ENCODE peak calls at places on chromosomes 1 and 21, in ten cellular contexts. J, O, Z, E, K, C, G, V, W and U are unnamed samples.

GRCh38 chr1:4602536-4603316 is 51.7 kb upstream of the AJAP1 start:
- DNase-seq in J (no peak), O (no peak), Z (no peak), E (no peak), K (no peak), C (no peak), G (no peak), V (no peak), W (no peak), U (no peak)

GRCh38 chr21:46229133-46229922 is 754 bp upstream of the LSS start:
- DNase-seq in J (peak), O (no peak), Z (no peak), E (no peak), K (no peak), C (no peak), G (peak), V (peak), W (peak), U (peak)

GRCh38 chr1:35264861-35265260 is 3.6 kb upstream of the ZMYM4 start:
- DNase-seq in J (no peak), O (peak), Z (peak), E (peak), K (no peak), C (no peak), G (peak), V (peak), W (no peak), U (no peak)

GRCh38 chr1:145960468-145961108 is 2.8 kb upstream of the LIX1L start:
- DNase-seq in J (peak), O (peak), Z (peak), E (peak), K (no peak), C (no peak), G (peak), V (peak), W (peak), U (peak)

GRCh38 chr21:39556176-39556575 is 56.6 kb upstream of the B3GALT5 start:
- DNase-seq in J (peak), O (no peak), Z (no peak), E (peak), K (no peak), C (no peak), G (peak), V (no peak), W (peak), U (no peak)

GRCh38 chr1:2530501-2531361 is 668 bp upstream of the HES5 start:
- DNase-seq in J (peak), O (no peak), Z (no peak), E (no peak), K (no peak), C (no peak), G (no peak), V (no peak), W (peak), U (no peak)

GRCh38 chr1:30675761-30676160 is 47.6 kb downstream of the MATN1 start:
- DNase-seq in J (no peak), O (peak), Z (no peak), E (no peak), K (no peak), C (no peak), G (no peak), V (no peak), W (no peak), U (no peak)

GRCh38 chr1:30286984-30287839 is 436.2 kb downstream of the MATN1 start:
- DNase-seq in J (peak), O (no peak), Z (no peak), E (no peak), K (no peak), C (no peak), G (no peak), V (no peak), W (no peak), U (no peak)

GRCh38 chr1:2315711-2316450 is 75.5 kb downstream of the MORN1 start:
- DNase-seq in J (no peak), O (no peak), Z (no peak), E (no peak), K (no peak), C (no peak), G (no peak), V (no peak), W (no peak), U (no peak)

GRCh38 chr1:24327886-24328285 is 8.7 kb downstream of the GRHL3 start:
- DNase-seq in J (no peak), O (no peak), Z (peak), E (no peak), K (no peak), C (no peak), G (no peak), V (no peak), W (no peak), U (no peak)

GRCh38 chr1:224182057-224182865 is 779 bp upstream of the DEGS1 start:
- DNase-seq in J (peak), O (no peak), Z (no peak), E (no peak), K (peak), C (peak), G (no peak), V (no peak), W (peak), U (no peak)

GRCh38 chr1:205602118-205602517 is 29.7 kb downstream of the ELK4 start:
- DNase-seq in J (no peak), O (no peak), Z (no peak), E (no peak), K (no peak), C (no peak), G (no peak), V (no peak), W (no peak), U (no peak)

GRCh38 chr1:5333326-5333725 is 658.9 kb downstream of the NPHP4 start:
- DNase-seq in J (no peak), O (no peak), Z (no peak), E (no peak), K (no peak), C (no peak), G (no peak), V (no peak), W (no peak), U (no peak)

GRCh38 chr1:24253569-24253968 is 65.6 kb upstream of the GRHL3 start:
- DNase-seq in J (no peak), O (no peak), Z (no peak), E (peak), K (no peak), C (no peak), G (peak), V (no peak), W (no peak), U (no peak)

GRCh38 chr1:190169311-190170067 is 308.2 kb downstream of the BRINP3 start:
- DNase-seq in J (no peak), O (peak), Z (peak), E (no peak), K (no peak), C (no peak), G (peak), V (no peak), W (no peak), U (no peak)

GRCh38 chr1:109482796-109483638 is 688 bp upstream of the ATXN7L2 start:
- DNase-seq in J (peak), O (no peak), Z (no peak), E (no peak), K (no peak), C (no peak), G (peak), V (peak), W (peak), U (peak)

GRCh38 chr1:44267438-44267837 is 54.2 kb downstream of the DMAP1 start:
- DNase-seq in J (no peak), O (no peak), Z (no peak), E (no peak), K (no peak), C (no peak), G (no peak), V (no peak), W (no peak), U (no peak)

GRCh38 chr1:155858805-155859233 is 548 bp upstream of the SYT11 start:
- DNase-seq in J (no peak), O (peak), Z (peak), E (no peak), K (no peak), C (peak), G (no peak), V (no peak), W (no peak), U (no peak)

GRCh38 chr1:219542828-219543518 is 69.9 kb downstream of the ZC3H11B start:
- DNase-seq in J (no peak), O (peak), Z (peak), E (no peak), K (no peak), C (no peak), G (no peak), V (no peak), W (no peak), U (no peak)

GRCh38 chr1:206116191-206116872 is 856 bp downstream of the AVPR1B start:
- DNase-seq in J (peak), O (no peak), Z (no peak), E (peak), K (no peak), C (no peak), G (peak), V (no peak), W (no peak), U (no peak)

GRCh38 chr1:24007079-24007478 is 27.0 kb upstream of the SRSF10 start:
- DNase-seq in J (no peak), O (no peak), Z (no peak), E (no peak), K (no peak), C (no peak), G (no peak), V (no peak), W (no peak), U (no peak)

GRCh38 chr1:160685266-160685665 is 26.4 kb downstream of the CD48 start:
- DNase-seq in J (no peak), O (peak), Z (no peak), E (no peak), K (no peak), C (no peak), G (no peak), V (no peak), W (no peak), U (no peak)

GRCh38 chr1:168867941-168868634 is 139.1 kb upstream of the DPT start:
- DNase-seq in J (no peak), O (no peak), Z (no peak), E (no peak), K (no peak), C (no peak), G (no peak), V (peak), W (no peak), U (no peak)

GRCh38 chr1:217718873-217719272 is 87.7 kb downstream of the SPATA17 start:
- DNase-seq in J (no peak), O (no peak), Z (peak), E (no peak), K (no peak), C (no peak), G (no peak), V (no peak), W (no peak), U (no peak)

GRCh38 chr1:170630977-170631376 is 33.0 kb upstream of the PRRX1 start:
- DNase-seq in J (no peak), O (no peak), Z (no peak), E (peak), K (no peak), C (no peak), G (peak), V (no peak), W (no peak), U (no peak)

GRCh38 chr1:147912553-147912952 is 10.0 kb downstream of the GJA8 start:
- DNase-seq in J (no peak), O (no peak), Z (no peak), E (no peak), K (no peak), C (no peak), G (no peak), V (no peak), W (no peak), U (no peak)

GRCh38 chr1:231106347-231106746 is 55.5 kb upstream of the TRIM67 start:
- DNase-seq in J (no peak), O (peak), Z (peak), E (no peak), K (no peak), C (no peak), G (no peak), V (no peak), W (no peak), U (no peak)

GRCh38 chr1:51749151-51749550 is 129.4 kb downstream of the NRDC start:
- DNase-seq in J (no peak), O (no peak), Z (no peak), E (no peak), K (no peak), C (no peak), G (no peak), V (no peak), W (no peak), U (no peak)

GRCh38 chr21:43188712-43189151 is 19.9 kb downstream of the CRYAA start:
- DNase-seq in J (peak), O (no peak), Z (no peak), E (no peak), K (no peak), C (no peak), G (no peak), V (no peak), W (no peak), U (no peak)

GRCh38 chr1:39090757-39091156 is 64.6 kb downstream of the NDUFS5 start:
- DNase-seq in J (no peak), O (no peak), Z (no peak), E (no peak), K (no peak), C (no peak), G (no peak), V (no peak), W (no peak), U (no peak)